ENCODE peak calls at places on chromosomes 16 and 17, in eight cellular contexts. N, E, Z, B, Q, K, Y and I are unnamed samples.
A peak's percentile ranks its signal among the peaks of the same experiment; 100 is the strongest.

GRCh38 chr16:1211451-1212268 is 13.4 kb downstream of the TPSG1 start:
- DNase-seq in N (no peak), E (no peak), Z (no peak), B (no peak), Q (no peak), K (no peak), Y (no peak), I (no peak)

GRCh38 chr17:40547079-40547784 is 18.0 kb downstream of the CCR7 start:
- DNase-seq in N (no peak), E (no peak), Z (no peak), B (peak; percentile 60), Q (peak; percentile 75), K (peak; percentile 65), Y (no peak), I (no peak)

GRCh38 chr17:64574646-64575045 is 67.9 kb downstream of the CEP95 start:
- DNase-seq in N (no peak), E (no peak), Z (no peak), B (no peak), Q (no peak), K (no peak), Y (no peak), I (no peak)

GRCh38 chr17:74158761-74159160 is 44.7 kb upstream of the RPL38 start:
- DNase-seq in N (no peak), E (peak; percentile 4), Z (no peak), B (no peak), Q (no peak), K (no peak), Y (no peak), I (no peak)

GRCh38 chr17:74386397-74386796 is 19.1 kb downstream of the GPR142 start:
- DNase-seq in N (peak; percentile 63), E (peak; percentile 79), Z (peak; percentile 76), B (no peak), Q (no peak), K (no peak), Y (no peak), I (no peak)

GRCh38 chr16:86899757-86900156 is 321.4 kb downstream of the FOXL1 start:
- DNase-seq in N (no peak), E (no peak), Z (no peak), B (no peak), Q (no peak), K (no peak), Y (no peak), I (no peak)

GRCh38 chr17:74214642-74215331 is 1.4 kb downstream of the TTYH2 start:
- DNase-seq in N (peak; percentile 46), E (peak; percentile 44), Z (peak; percentile 70), B (no peak), Q (no peak), K (no peak), Y (no peak), I (no peak)

GRCh38 chr16:66746682-66747081 is 4.7 kb downstream of the DYNC1LI2 start:
- DNase-seq in N (no peak), E (no peak), Z (no peak), B (no peak), Q (no peak), K (no peak), Y (no peak), I (no peak)

GRCh38 chr16:68490829-68491575 is 42.7 kb upstream of the SMPD3 start:
- DNase-seq in N (no peak), E (no peak), Z (no peak), B (no peak), Q (no peak), K (no peak), Y (no peak), I (no peak)

GRCh38 chr17:80892900-80893603 is 98.6 kb upstream of the CHMP6 start:
- DNase-seq in N (no peak), E (no peak), Z (no peak), B (peak; percentile 77), Q (no peak), K (no peak), Y (peak; percentile 13), I (peak; percentile 30)

GRCh38 chr16:11325404-11326083 is 19.7 kb upstream of the RMI2 start:
- DNase-seq in N (no peak), E (no peak), Z (no peak), B (no peak), Q (no peak), K (no peak), Y (no peak), I (no peak)

GRCh38 chr16:25812215-25812614 is 120.5 kb downstream of the HS3ST4 start:
- DNase-seq in N (no peak), E (no peak), Z (no peak), B (no peak), Q (no peak), K (no peak), Y (no peak), I (no peak)

GRCh38 chr16:85898521-85899442 is at the start of gene IRF8:
- DNase-seq in N (peak; percentile 81), E (peak; percentile 80), Z (peak; percentile 90), B (peak; percentile 77), Q (peak; percentile 38), K (peak; percentile 87), Y (no peak), I (no peak)

GRCh38 chr16:87161822-87162676 is 155.1 kb downstream of the C16orf95 start:
- DNase-seq in N (no peak), E (no peak), Z (no peak), B (no peak), Q (peak; percentile 32), K (no peak), Y (no peak), I (no peak)

GRCh38 chr17:12509836-12510235 is 155.9 kb upstream of the MYOCD start:
- DNase-seq in N (no peak), E (no peak), Z (no peak), B (no peak), Q (no peak), K (no peak), Y (no peak), I (no peak)

DNA sequence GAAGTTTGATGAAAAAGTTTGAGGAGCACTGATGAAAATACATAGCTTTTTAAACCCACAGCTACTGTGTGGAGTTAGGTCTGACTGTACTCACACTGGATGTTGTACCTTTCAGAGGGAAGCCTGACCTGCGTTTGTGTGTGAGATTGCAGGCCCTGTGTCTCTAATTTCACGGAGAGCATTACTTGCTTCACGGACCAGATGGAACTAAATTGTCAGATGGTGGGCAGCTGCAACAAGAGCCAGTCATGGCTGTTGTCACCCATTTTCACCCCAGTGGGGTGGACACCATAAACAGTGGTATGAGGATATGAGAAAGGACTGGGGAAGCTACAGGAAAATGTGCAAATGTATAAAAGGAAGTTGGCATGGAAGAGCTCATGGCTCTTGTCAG is 70.8 kb upstream of the TANC2 start:
- DNase-seq in N (no peak), E (no peak), Z (no peak), B (no peak), Q (no peak), K (no peak), Y (no peak), I (no peak)
- H3K27ac ChIP-seq in N (no peak overlapping the region), E (no peak overlapping the region), Z (no peak overlapping the region), B (no peak overlapping the region), Q (no peak overlapping the region), K (no peak overlapping the region), Y (no peak overlapping the region), I (no peak overlapping the region)

DNA sequence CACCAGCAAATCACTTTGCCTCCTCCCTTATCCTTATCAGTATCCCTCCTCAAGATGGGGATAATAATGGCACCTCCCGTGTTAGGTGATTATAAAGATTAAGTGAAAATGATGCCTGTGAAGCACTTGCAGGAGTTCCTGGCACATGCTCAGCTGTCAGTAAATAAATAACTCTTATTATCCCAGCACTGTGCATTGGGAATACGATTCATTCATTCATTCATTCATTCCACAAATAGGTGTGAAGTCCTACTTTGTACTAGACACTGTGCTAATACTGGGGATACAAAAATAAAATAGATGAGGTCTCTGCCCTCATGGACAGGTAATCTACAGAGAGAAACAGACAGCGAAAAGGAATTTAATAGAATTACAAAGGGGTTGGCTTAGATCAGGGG is 2.0 kb downstream of the XYLT2 start:
- DNase-seq in N (no peak), E (no peak), Z (no peak), B (no peak), Q (no peak), K (no peak), Y (no peak), I (no peak)
- H3K4me3 ChIP-seq in N (peak overlapping the region; percentile 88), E (peak overlapping the region; percentile 91), Z (no peak overlapping the region), B (no peak overlapping the region), Q (no peak overlapping the region), K (no peak overlapping the region), Y (peak overlapping the region; percentile 85), I (no peak overlapping the region)

GRCh38 chr17:57767561-57767960 is 22.5 kb upstream of the CCDC182 start:
- DNase-seq in N (no peak), E (no peak), Z (no peak), B (no peak), Q (no peak), K (no peak), Y (no peak), I (no peak)

GRCh38 chr17:57772774-57773173 is 27.7 kb upstream of the CCDC182 start:
- DNase-seq in N (no peak), E (no peak), Z (no peak), B (no peak), Q (no peak), K (no peak), Y (no peak), I (no peak)

GRCh38 chr17:57776366-57776765 is 31.3 kb upstream of the CCDC182 start:
- DNase-seq in N (no peak), E (no peak), Z (no peak), B (no peak), Q (no peak), K (no peak), Y (no peak), I (no peak)

GRCh38 chr17:57774872-57775271 is 29.8 kb upstream of the CCDC182 start:
- DNase-seq in N (no peak), E (no peak), Z (no peak), B (no peak), Q (no peak), K (no peak), Y (no peak), I (no peak)

GRCh38 chr17:57773557-57773956 is 28.5 kb upstream of the CCDC182 start:
- DNase-seq in N (no peak), E (no peak), Z (no peak), B (no peak), Q (no peak), K (no peak), Y (no peak), I (no peak)
- H3K9me3 ChIP-seq in N (no peaks in the 10 kb centered on the region), E (no peaks in the 10 kb centered on the region), Z (no peaks in the 10 kb centered on the region), B (no peaks in the 10 kb centered on the region), Q (no peaks in the 10 kb centered on the region), K (no peaks in the 10 kb centered on the region), Y (no peaks in the 10 kb centered on the region), I (no peaks in the 10 kb centered on the region)

GRCh38 chr16:27317738-27318398 is 4.1 kb downstream of the IL4R start:
- DNase-seq in N (no peak), E (no peak), Z (no peak), B (no peak), Q (peak; percentile 22), K (peak; percentile 24), Y (no peak), I (no peak)

GRCh38 chr16:27315333-27316037 is 1.7 kb downstream of the IL4R start:
- DNase-seq in N (peak; percentile 36), E (peak; percentile 49), Z (peak; percentile 86), B (peak; percentile 78), Q (peak; percentile 47), K (peak; percentile 85), Y (no peak), I (peak; percentile 67)

GRCh38 chr16:27314986-27315332 is 1.2 kb downstream of the IL4R start:
- DNase-seq in N (no peak), E (no peak), Z (no peak), B (peak; percentile 63), Q (peak; percentile 8), K (no peak), Y (no peak), I (no peak)

GRCh38 chr16:27317320-27317719 is 3.5 kb downstream of the IL4R start:
- DNase-seq in N (no peak), E (no peak), Z (no peak), B (no peak), Q (no peak), K (peak; percentile 68), Y (no peak), I (no peak)

GRCh38 chr16:27316038-27316680 is 2.4 kb downstream of the IL4R start:
- DNase-seq in N (no peak), E (no peak), Z (no peak), B (no peak), Q (no peak), K (peak; percentile 67), Y (no peak), I (no peak)
- H3K27ac ChIP-seq in N (peak overlapping the region; percentile 95), E (peak overlapping the region; percentile 89), Z (peak overlapping the region; percentile 70), B (peak overlapping the region; percentile 99), Q (peak overlapping the region; percentile 94), K (peak overlapping the region; percentile 96), Y (no peak overlapping the region), I (no peak overlapping the region)